ENCODE peak calls at places on chromosomes 13 and 19, in six cellular contexts. E is T-helper 2 cell treated with Interferon-gamma antibody and Interleukin-4, amounts not matched to agents 5 μg/mL and 100 μg/mL, for 36 hours; L is gastrocnemius medialis; N is NCI-H69; A is choroid plexus epithelial cell; B is cardiac fibroblast. W is an unnamed sample.

GRCh38 chr13:33676700-33677048 is 141.3 kb upstream of the RFC3 start:
- DNase-seq in L (peak; percentile 48), E (peak; percentile 24), A (peak; percentile 73), B (peak; percentile 71), N (peak; percentile 87), W (peak; percentile 36)

GRCh38 chr19:42207767-42208259 is 9.7 kb downstream of the DEDD2 start:
- DNase-seq in B (peak; percentile 58), N (no peak), E (no peak), L (no peak), A (peak; percentile 80), W (no peak)

GRCh38 chr19:6065685-6066365 is 44.5 kb downstream of the RFX2 start:
- DNase-seq in L (no peak), N (peak; percentile 85), B (peak; percentile 58), A (no peak), E (peak; percentile 55), W (peak; percentile 57)

GRCh38 chr13:112684041-112684440 is 5.8 kb upstream of the ATP11A start:
- DNase-seq in N (no peak), E (no peak), L (no peak), B (no peak), A (no peak), W (no peak)

GRCh38 chr19:19554074-19555023 is 16.3 kb downstream of the CILP2 start:
- DNase-seq in B (peak; percentile 41), N (peak; percentile 75), A (peak; percentile 56), E (peak; percentile 40), L (no peak), W (peak; percentile 79)

GRCh38 chr19:40778865-40779284 is 828 bp downstream of the RAB4B start:
- DNase-seq in A (peak; percentile 60), E (peak; percentile 35), N (no peak), L (no peak), B (no peak), W (no peak)

GRCh38 chr13:75769141-75769905 is 133.2 kb downstream of the LMO7 start:
- DNase-seq in E (no peak), N (peak; percentile 31), L (no peak), A (no peak), B (no peak), W (no peak)

GRCh38 chr13:108984251-108984920 is 355.0 kb downstream of the MYO16 start:
- DNase-seq in N (no peak), B (no peak), E (no peak), A (no peak), L (no peak), W (no peak)

GRCh38 chr13:22106058-22106457 is 435.2 kb downstream of the FGF9 start:
- DNase-seq in L (no peak), E (no peak), N (no peak), B (no peak), A (no peak), W (no peak)

GRCh38 chr19:48461651-48461981 is 6.2 kb downstream of the KCNJ14 start:
- DNase-seq in N (no peak), L (no peak), E (no peak), B (no peak), A (no peak), W (no peak)

GRCh38 chr19:47518139-47518538 is 3.3 kb upstream of the NAPA start:
- DNase-seq in B (no peak), A (peak; percentile 21), E (peak; percentile 69), N (no peak), L (no peak), W (peak; percentile 60)

GRCh38 chr13:106714271-106714670 is 146.3 kb upstream of the ARGLU1 start:
- DNase-seq in L (no peak), B (no peak), E (no peak), A (no peak), N (no peak), W (no peak)

GRCh38 chr19:16026131-16026530 is 50.2 kb upstream of the TPM4 start:
- DNase-seq in A (no peak), E (no peak), L (no peak), N (no peak), B (no peak), W (no peak)

GRCh38 chr19:50516456-50516855 is 2.7 kb upstream of the ASPDH start:
- DNase-seq in E (no peak), N (no peak), B (no peak), L (no peak), A (no peak), W (no peak)

GRCh38 chr19:53977991-53978731 is 13.3 kb upstream of the CACNG6 start:
- DNase-seq in N (no peak), E (no peak), B (peak; percentile 97), A (peak; percentile 99), L (peak; percentile 90), W (peak; percentile 75)

GRCh38 chr13:77429320-77430142 is 102.6 kb upstream of the MYCBP2 start:
- DNase-seq in A (peak; percentile 17), B (no peak), E (peak; percentile 65), L (no peak), N (peak; percentile 3), W (peak; percentile 69)

GRCh38 chr13:68927387-68928026 is 1180.1 kb upstream of the ATXN8OS start:
- DNase-seq in L (no peak), B (no peak), A (peak; percentile 11), E (no peak), N (peak; percentile 75), W (no peak)

GRCh38 chr19:8069116-8069973 is 16.8 kb downstream of the CCL25 start:
- DNase-seq in N (peak; percentile 21), E (no peak), A (no peak), L (no peak), B (no peak), W (peak; percentile 45)

GRCh38 chr19:43704002-43704705 is 11.7 kb upstream of the IRGC start:
- DNase-seq in N (no peak), B (no peak), L (no peak), E (no peak), A (no peak), W (no peak)

GRCh38 chr19:46014534-46014933 is 8.3 kb downstream of the PGLYRP1 start:
- DNase-seq in N (peak; percentile 49), A (no peak), E (no peak), B (no peak), L (no peak), W (no peak)

GRCh38 chr19:54137913-54138776 is 583 bp downstream of the CNOT3 start:
- DNase-seq in L (no peak), N (peak; percentile 44), E (no peak), A (no peak), B (no peak), W (peak; percentile 52)

GRCh38 chr13:96821381-96821780 is 172.9 kb downstream of the OXGR1 start:
- DNase-seq in E (no peak), B (no peak), L (no peak), N (no peak), A (no peak), W (no peak)

GRCh38 chr19:16301999-16302694 is 22.5 kb upstream of the KLF2 start:
- DNase-seq in N (no peak), E (no peak), L (peak; percentile 81), B (no peak), A (no peak), W (no peak)

GRCh38 chr13:112712451-112712881 is 22.6 kb downstream of the ATP11A start:
- DNase-seq in A (no peak), E (no peak), N (no peak), L (no peak), B (no peak), W (no peak)

GRCh38 chr19:34336781-34337271 is 28.2 kb upstream of the GPI start:
- DNase-seq in E (no peak), B (peak; percentile 63), N (peak; percentile 52), L (no peak), A (peak; percentile 53), W (peak; percentile 61)

GRCh38 chr13:43132228-43132627 is 108.8 kb downstream of the DNAJC15 start:
- DNase-seq in L (no peak), B (peak; percentile 51), E (no peak), N (peak; percentile 90), A (peak; percentile 78), W (no peak)

GRCh38 chr19:13621413-13621812 is 115.1 kb upstream of the CACNA1A start:
- DNase-seq in A (peak; percentile 86), L (no peak), N (peak; percentile 65), B (peak; percentile 71), E (peak; percentile 8), W (peak; percentile 71)

GRCh38 chr19:11538232-11539036 is at the start of gene CNN1:
- DNase-seq in B (peak; percentile 54), A (peak; percentile 86), E (no peak), L (no peak), N (no peak), W (no peak)

GRCh38 chr13:112905086-112905485 is 63.9 kb upstream of the MCF2L start:
- DNase-seq in A (no peak), E (no peak), L (no peak), B (no peak), N (no peak), W (no peak)

GRCh38 chr13:74136089-74136658 is 2.0 kb upstream of the KLF12 start:
- DNase-seq in B (peak; percentile 59), N (peak; percentile 72), L (no peak), E (peak; percentile 54), A (peak; percentile 83), W (peak; percentile 50)

GRCh38 chr13:65155861-65156260 is 2074.3 kb downstream of the PCDH9 start:
- DNase-seq in A (no peak), E (no peak), B (no peak), L (no peak), N (no peak), W (no peak)

GRCh38 chr13:98216135-98216565 is 39.1 kb upstream of the RNF113B start:
- DNase-seq in L (no peak), B (peak; percentile 34), N (peak; percentile 74), E (no peak), A (peak; percentile 95), W (no peak)

GRCh38 chr19:41861098-41861768 is 1.2 kb downstream of the RPS19 start:
- DNase-seq in A (no peak), N (no peak), L (no peak), E (no peak), B (no peak), W (no peak)